ENCODE peak calls at places on chromosomes 1 and 21, in nine cellular contexts. B is right atrium auricular region; E is adrenal gland; F is endodermal cell; H is CD4-positive, CD25-positive, alpha-beta regulatory T cell; G is neuronal stem cell; S is cardiac muscle cell; J is OCI-LY7; K is esophagus muscularis mucosa. R is an unnamed sample.

GRCh38 chr1:208150810-208151458 is 93.2 kb downstream of the PLXNA2 start:
- DNase-seq in K (no peak), B (no peak), F (no peak), G (no peak), S (no peak), J (no peak), E (no peak), H (no peak), R (no peak)

GRCh38 chr1:53737648-53738204 is 1.2 kb downstream of the GLIS1 start:
- DNase-seq in K (no peak), H (no peak), F (peak), J (no peak), G (no peak), S (peak), B (no peak), E (no peak), R (no peak)

GRCh38 chr1:172708452-172708851 is 49.5 kb downstream of the FASLG start:
- DNase-seq in H (peak), K (no peak), F (no peak), B (no peak), E (no peak), S (no peak), J (no peak), G (no peak), R (peak)

GRCh38 chr1:238281418-238281817 is 390.7 kb upstream of the ZP4 start:
- DNase-seq in K (no peak), E (no peak), B (no peak), J (no peak), G (no peak), F (no peak), H (no peak), S (no peak), R (no peak)

GRCh38 chr1:109896681-109897080 is 14.0 kb upstream of the CSF1 start:
- DNase-seq in H (no peak), K (no peak), E (no peak), S (no peak), G (no peak), F (no peak), B (no peak), J (no peak), R (no peak)

GRCh38 chr1:156963621-156964020 is 43.2 kb downstream of the LRRC71 start:
- DNase-seq in H (peak), S (no peak), K (no peak), F (no peak), B (no peak), E (no peak), J (peak), G (no peak), R (peak)

GRCh38 chr21:46172863-46173528 is 11.3 kb downstream of the SPATC1L start:
- DNase-seq in K (no peak), S (no peak), B (peak), H (no peak), G (no peak), J (no peak), F (no peak), E (peak), R (no peak)

GRCh38 chr1:246161626-246162025 is 345.5 kb downstream of the SMYD3 start:
- DNase-seq in F (no peak), E (no peak), J (no peak), B (no peak), H (no peak), G (no peak), S (no peak), K (peak), R (no peak)

GRCh38 chr1:55235722-55236121 is 20.6 kb upstream of the USP24 start:
- DNase-seq in E (no peak), H (no peak), J (no peak), B (no peak), G (no peak), K (no peak), F (no peak), S (no peak), R (no peak)

GRCh38 chr1:24928631-24929090 is 1.4 kb downstream of the RUNX3 start:
- DNase-seq in G (peak), J (peak), E (no peak), H (peak), K (no peak), F (peak), S (no peak), B (no peak), R (peak)

GRCh38 chr21:33126569-33126968 is 56.6 kb downstream of the OLIG1 start:
- DNase-seq in B (no peak), H (no peak), F (no peak), J (no peak), E (no peak), G (no peak), K (no peak), S (no peak), R (no peak)

GRCh38 chr1:1906185-1907097 is 8.6 kb upstream of the CALML6 start:
- DNase-seq in E (peak), H (peak), F (peak), B (peak), S (peak), J (peak), K (no peak), G (peak), R (no peak)

GRCh38 chr1:166197141-166197540 is 30.3 kb upstream of the FAM78B start:
- DNase-seq in G (no peak), H (no peak), S (no peak), E (no peak), J (no peak), F (no peak), B (no peak), K (peak), R (no peak)

DNA sequence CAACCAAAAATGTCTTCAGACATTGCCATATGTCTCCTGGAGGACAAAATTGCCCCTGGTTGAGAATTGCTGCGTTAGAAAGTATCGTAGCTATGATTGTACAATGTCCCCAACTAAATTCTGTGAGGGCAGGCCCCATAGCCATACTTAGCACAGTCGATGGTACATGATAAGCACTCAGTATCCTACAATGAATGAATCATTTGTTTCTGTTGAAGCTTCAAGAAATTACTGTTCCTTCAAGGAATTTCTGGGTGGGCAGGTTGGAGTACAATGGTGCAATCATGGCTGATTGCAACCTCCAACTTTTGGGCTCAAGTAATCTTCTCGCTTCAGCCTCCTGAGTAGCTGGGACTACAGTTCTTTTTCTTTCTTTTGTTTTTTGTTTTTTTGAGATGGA is 4.7 kb downstream of the CAP1 start:
- DNase-seq in B (no peak), E (no peak), J (no peak), S (no peak), H (no peak), G (no peak), K (no peak), F (no peak), R (no peak)
- H3K4me3 ChIP-seq in B (no peak), E (no peak), J (no peak), S (no peak), H (peak), G (no peak), K (peak), F (no peak), R (no peak)

GRCh38 chr1:50975436-50975835 is 5.4 kb downstream of the CDKN2C start:
- DNase-seq in K (no peak), H (no peak), E (no peak), G (no peak), J (no peak), S (no peak), B (no peak), F (no peak), R (no peak)
- H3K27ac ChIP-seq in K (peak), H (no peak), E (no peak), G (no peak), J (no peak), S (no peak), B (peak), F (no peak), R (peak)

DNA sequence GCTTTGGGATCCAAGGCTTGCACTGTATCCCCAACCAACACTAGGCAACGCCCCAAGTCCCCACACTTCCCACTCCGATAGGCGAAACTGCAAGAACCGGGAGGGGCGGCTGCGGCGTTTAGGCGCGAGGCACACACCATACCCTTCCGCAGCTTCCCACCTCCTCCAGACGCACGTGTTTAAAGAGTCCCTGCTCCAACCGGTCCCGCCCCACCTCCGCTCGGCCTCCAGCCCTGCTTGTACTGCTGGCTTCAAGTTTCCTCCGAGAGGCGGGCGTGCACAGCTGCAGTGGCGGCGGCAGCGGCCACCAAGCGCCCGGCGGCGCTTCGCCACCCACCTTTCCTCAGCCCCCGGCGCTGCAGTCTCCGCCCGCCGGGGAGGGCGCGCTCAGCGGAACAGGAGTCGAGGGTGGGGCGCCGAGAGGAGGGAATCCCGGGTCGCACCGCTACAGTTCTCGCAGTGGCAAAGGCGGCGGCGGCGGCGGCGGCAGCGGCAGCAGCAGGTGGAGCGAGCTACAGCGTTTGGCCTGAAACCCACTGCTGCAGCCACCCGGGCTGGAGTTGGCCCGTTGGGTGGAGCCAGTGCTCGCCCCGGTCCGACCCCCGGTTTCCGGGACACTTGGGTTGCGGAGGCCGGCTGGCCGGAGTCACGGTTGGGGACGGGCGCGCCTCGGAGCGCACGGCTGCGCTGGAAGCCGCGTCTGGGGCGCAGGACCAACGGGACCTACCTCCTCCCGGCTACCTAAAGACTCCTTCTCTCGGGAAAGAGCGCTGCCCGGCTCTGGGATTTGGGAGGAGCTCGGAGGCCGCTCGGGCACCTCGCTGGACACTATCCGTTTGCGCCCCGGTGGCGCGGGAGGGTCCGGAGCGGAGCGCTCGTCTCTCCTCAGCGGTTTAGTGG is at the start of gene CNIH3:
- DNase-seq in K (no peak), E (no peak), H (peak), B (no peak), G (peak), S (peak), F (peak), J (no peak), R (peak)
- H3K4me3 ChIP-seq in K (peak), E (no peak), H (peak), B (peak), G (peak), S (peak), F (peak), J (no peak), R (peak)

DNA sequence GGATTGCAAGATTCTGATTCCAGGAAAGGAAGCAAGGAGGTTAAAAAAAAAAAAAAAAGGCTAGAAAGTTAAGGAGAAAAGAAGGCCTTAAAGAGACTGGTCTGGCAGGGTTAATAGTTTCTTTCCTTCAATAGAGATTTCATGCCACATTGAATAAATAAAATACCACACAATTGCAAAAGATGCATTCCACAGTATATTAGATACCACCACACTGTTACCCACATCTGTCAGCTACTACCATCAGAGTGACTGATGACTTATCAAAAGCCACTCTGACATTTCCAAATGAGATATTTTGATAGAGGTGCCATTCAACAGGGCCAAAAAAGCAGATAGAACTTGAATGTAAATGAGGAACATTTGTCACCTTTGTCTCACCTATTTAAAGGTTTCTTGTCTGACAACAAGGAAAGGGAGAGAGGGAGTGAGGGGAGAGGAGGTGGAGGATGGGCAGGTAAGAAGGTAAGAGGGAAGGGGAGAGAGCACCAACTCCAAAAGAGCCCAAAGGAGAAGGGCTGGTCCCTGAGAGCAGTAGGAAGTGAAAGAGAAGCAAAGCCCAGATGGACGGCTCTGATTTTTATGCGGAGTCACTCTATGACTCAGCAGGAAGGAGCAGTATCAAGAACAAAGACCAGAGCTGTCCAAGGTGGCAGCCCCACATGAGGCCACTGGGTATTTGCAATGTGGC is 38.3 kb downstream of the LRRN2 start:
- DNase-seq in E (peak), J (peak), S (peak), H (no peak), G (peak), F (peak), B (no peak), K (no peak), R (peak)
- H3K27ac ChIP-seq in E (no peak), J (no peak), S (no peak), H (no peak), G (no peak), F (no peak), B (no peak), K (no peak), R (no peak)

GRCh38 chr1:32275424-32275823 is 16.5 kb upstream of the HDAC1 start:
- DNase-seq in E (peak), K (no peak), B (no peak), S (no peak), H (no peak), G (no peak), J (no peak), F (peak), R (peak)
- H3K4me3 ChIP-seq in E (no peak), K (peak), B (peak), S (no peak), H (no peak), G (no peak), J (no peak), F (no peak), R (no peak)

GRCh38 chr1:26739251-26739914 is 43.6 kb downstream of the ARID1A start:
- DNase-seq in G (no peak), S (no peak), K (no peak), J (no peak), B (no peak), F (no peak), H (no peak), E (no peak), R (no peak)
- H3K27ac ChIP-seq in G (no peak), S (no peak), K (no peak), J (peak), B (no peak), F (no peak), H (peak), E (no peak), R (no peak)

GRCh38 chr1:28114844-28115243 is 26.4 kb upstream of the EYA3 start:
- DNase-seq in B (no peak), S (no peak), E (no peak), K (no peak), H (no peak), J (no peak), F (no peak), G (no peak), R (no peak)
- H3K4me3 ChIP-seq in B (no peak), S (no peak), E (no peak), K (no peak), H (no peak), J (no peak), F (no peak), G (no peak), R (no peak)

GRCh38 chr1:211610779-211611556 is 32.0 kb upstream of the SLC30A1 start:
- DNase-seq in B (no peak), F (no peak), K (no peak), J (no peak), G (no peak), E (peak), H (no peak), S (no peak), R (no peak)
- H3K27ac ChIP-seq in B (peak), F (no peak), K (peak), J (no peak), G (no peak), E (peak), H (no peak), S (no peak), R (no peak)

DNA sequence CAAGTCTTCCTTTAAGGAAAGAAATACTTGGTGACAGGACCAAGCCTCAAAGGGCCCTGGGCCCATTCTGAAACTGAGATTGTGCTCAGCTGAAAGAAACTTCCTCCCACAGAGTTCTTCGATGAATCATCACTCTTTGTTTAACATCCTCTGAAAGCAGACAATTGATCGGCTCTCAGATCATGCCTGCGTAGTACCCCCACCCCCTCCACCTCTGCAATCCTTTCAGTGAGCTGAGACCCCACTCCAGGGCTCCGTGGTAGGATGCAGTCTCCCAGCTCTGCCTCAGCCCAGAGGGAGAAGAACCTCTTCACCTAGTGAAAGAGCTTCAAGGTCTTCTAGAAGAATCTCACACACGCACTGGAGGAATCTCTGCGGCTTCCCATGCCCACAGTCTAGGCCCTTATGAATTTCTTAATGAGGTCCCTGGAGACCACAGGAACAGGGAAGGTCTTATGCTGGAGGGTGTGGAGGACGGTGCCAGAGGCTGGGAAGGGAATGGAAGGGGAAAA is 104.9 kb upstream of the SOD1 start:
- DNase-seq in B (no peak), F (peak), E (no peak), K (no peak), H (no peak), J (no peak), S (no peak), G (peak), R (no peak)
- H3K4me3 ChIP-seq in B (no peak), F (peak), E (no peak), K (no peak), H (peak), J (no peak), S (no peak), G (peak), R (no peak)

R was measured in DND-41.